ENCODE peak calls at places on chromosome 5, in nine cellular contexts. F is endothelial cell of umbilical vein, P is gastrocnemius medialis, H is heart left ventricle, S is tibial nerve, Z is stomach, L is H1, D is uterus, M is esophagus squamous epithelium. W is an unnamed sample.

GRCh38 chr5:142697356-142697807 is 11.5 kb upstream of the FGF1 start:
- DNase-seq in Z (no peak), P (peak; percentile 61), D (peak; percentile 75), H (peak; percentile 59), F (no peak), S (no peak), M (no peak), L (no peak), W (peak; percentile 44)

GRCh38 chr5:40436535-40437237 is 243.0 kb upstream of the PTGER4 start:
- DNase-seq in S (no peak), D (no peak), L (no peak), P (no peak), M (no peak), F (no peak), H (no peak), Z (no peak), W (no peak)

GRCh38 chr5:118891252-118891651 is 97.1 kb downstream of the DTWD2 start:
- DNase-seq in D (no peak), P (no peak), S (no peak), M (no peak), H (no peak), L (no peak), F (no peak), Z (no peak), W (no peak)

GRCh38 chr5:56012281-56012963 is 17.7 kb upstream of the IL6ST start:
- DNase-seq in P (no peak), S (no peak), F (peak; percentile 52), M (no peak), D (no peak), Z (peak; percentile 54), L (no peak), H (no peak), W (no peak)

GRCh38 chr5:72114629-72115028 is 7.4 kb downstream of the MAP1B start:
- DNase-seq in S (no peak), Z (no peak), M (no peak), D (no peak), H (no peak), F (peak; percentile 53), L (no peak), P (no peak), W (no peak)

GRCh38 chr5:51821697-51822096 is 438.4 kb downstream of the ISL1 start:
- DNase-seq in D (no peak), H (no peak), F (peak; percentile 88), S (no peak), L (no peak), Z (no peak), P (no peak), M (no peak), W (no peak)

GRCh38 chr5:74034738-74035137 is 408.7 kb downstream of the ARHGEF28 start:
- DNase-seq in L (no peak), M (no peak), P (no peak), H (no peak), F (no peak), D (no peak), S (no peak), Z (no peak), W (no peak)

GRCh38 chr5:28967848-28968247 is 1929.5 kb upstream of the CDH9 start:
- DNase-seq in F (no peak), M (no peak), P (no peak), S (no peak), H (no peak), D (no peak), Z (no peak), L (peak; percentile 51), W (no peak)

GRCh38 chr5:66829826-66830225 is 233.6 kb downstream of the MAST4 start:
- DNase-seq in F (peak; percentile 96), L (no peak), D (no peak), S (no peak), M (no peak), H (no peak), Z (no peak), P (no peak), W (no peak)

GRCh38 chr5:163434410-163434866 is 3.0 kb upstream of the CCNG1 start:
- DNase-seq in D (no peak), Z (peak; percentile 34), L (no peak), H (no peak), F (peak; percentile 80), M (no peak), P (no peak), S (no peak), W (no peak)

GRCh38 chr5:143648696-143649095 is 163.3 kb upstream of the HMHB1 start:
- DNase-seq in M (no peak), S (no peak), L (no peak), F (no peak), H (no peak), D (no peak), Z (no peak), P (no peak), W (no peak)

GRCh38 chr5:132496631-132497487 is 6.3 kb upstream of the IRF1 start:
- DNase-seq in D (peak; percentile 88), F (peak; percentile 86), S (peak; percentile 78), L (peak; percentile 92), H (peak; percentile 92), P (peak; percentile 58), M (peak; percentile 52), Z (peak; percentile 93), W (peak; percentile 88)
- TF ChIP-seq POLR2A in D (no peak), F (peak; percentile 27), S (peak; percentile 27), L (no peak), H (peak; percentile 18), P (peak; percentile 25), M (no peak), Z (no peak), W (no peak)

GRCh38 chr5:151106073-151106472 is 25.2 kb upstream of the TNIP1 start:
- DNase-seq in P (no peak), H (no peak), F (no peak), M (no peak), S (no peak), D (no peak), Z (no peak), L (no peak), W (no peak)

GRCh38 chr5:151107084-151107483 is 26.2 kb upstream of the TNIP1 start:
- DNase-seq in S (no peak), L (no peak), F (no peak), M (no peak), P (no peak), H (no peak), D (no peak), Z (peak; percentile 64), W (no peak)

GRCh38 chr5:151105561-151105960 is 24.7 kb upstream of the TNIP1 start:
- DNase-seq in P (no peak), L (no peak), D (no peak), S (no peak), F (no peak), Z (no peak), H (no peak), M (no peak), W (no peak)

GRCh38 chr5:151107738-151108520 is 27.1 kb upstream of the TNIP1 start:
- DNase-seq in F (no peak), S (no peak), Z (peak; percentile 83), H (peak; percentile 62), D (no peak), L (no peak), M (no peak), P (no peak), W (no peak)

GRCh38 chr5:151106509-151106908 is 25.7 kb upstream of the TNIP1 start:
- DNase-seq in H (no peak), S (no peak), P (no peak), M (no peak), F (no peak), L (no peak), D (no peak), Z (no peak), W (no peak)
- H3K27ac ChIP-seq in H (no peak overlapping the region), S (no peak overlapping the region), P (no peak overlapping the region), M (peak overlapping the region; percentile 21), F (no peak overlapping the region), L (no peak overlapping the region), D (peak overlapping the region; percentile 78), Z (peak overlapping the region; percentile 81), W (no peak overlapping the region)

DNA sequence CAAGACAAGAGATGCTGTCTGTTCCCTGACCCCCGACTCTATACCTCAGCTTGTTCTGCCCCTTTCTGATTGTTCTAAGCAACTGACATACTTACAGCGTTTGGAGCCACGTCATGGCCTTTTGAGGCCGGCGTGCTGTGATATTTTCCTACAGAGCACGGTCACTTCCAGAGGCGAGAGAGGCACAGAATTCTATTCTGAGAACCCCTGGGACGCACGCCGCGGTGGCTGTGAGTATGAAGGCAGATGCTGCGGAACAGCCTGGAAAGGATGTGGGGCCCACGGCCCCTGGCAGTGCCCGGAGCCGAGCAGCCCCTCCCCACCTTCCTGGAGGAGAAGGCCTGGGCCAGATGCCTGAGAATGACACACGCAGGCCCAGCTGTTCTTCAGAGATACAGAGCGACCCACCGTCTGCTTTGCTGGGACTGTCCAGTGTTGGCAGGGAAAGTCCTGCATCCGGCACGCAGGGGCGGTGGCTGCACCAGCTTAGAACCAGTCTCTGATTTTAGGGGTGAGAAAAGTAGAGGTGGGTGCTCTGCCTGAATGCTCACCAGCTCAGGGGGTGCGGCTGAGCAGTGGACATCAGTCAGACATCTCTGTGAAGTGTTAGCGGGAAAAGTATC is 116.6 kb upstream of the LPCAT1 start:
- DNase-seq in M (no peak), D (peak; percentile 3), Z (no peak), P (no peak), H (peak; percentile 9), L (no peak), F (no peak), S (no peak), W (no peak)
- H3K27me3 ChIP-seq in M (peaks cover 7% of the 10 kb centered on the region), D (peaks cover 8% of the 10 kb centered on the region), Z (peaks cover 26% of the 10 kb centered on the region), P (peaks cover 20% of the 10 kb centered on the region), H (peaks cover 22% of the 10 kb centered on the region), L (peaks cover 8% of the 10 kb centered on the region), F (peaks cover 12% of the 10 kb centered on the region), S (no peaks in the 10 kb centered on the region), W (no peaks in the 10 kb centered on the region)

GRCh38 chr5:134902071-134902801 is 2.7 kb upstream of the PCBD2 start:
- DNase-seq in H (no peak), L (no peak), Z (no peak), D (no peak), F (peak; percentile 16), S (no peak), P (no peak), M (no peak), W (no peak)

GRCh38 chr5:134906811-134907210 is 1.9 kb downstream of the PCBD2 start:
- DNase-seq in M (no peak), Z (no peak), L (no peak), S (no peak), F (no peak), H (no peak), D (no peak), P (no peak), W (no peak)

GRCh38 chr5:134905246-134905996 is 490 bp downstream of the PCBD2 start:
- DNase-seq in Z (peak; percentile 58), M (no peak), D (peak; percentile 49), S (peak; percentile 55), H (no peak), P (peak; percentile 57), F (peak; percentile 82), L (no peak), W (peak; percentile 56)

DNA sequence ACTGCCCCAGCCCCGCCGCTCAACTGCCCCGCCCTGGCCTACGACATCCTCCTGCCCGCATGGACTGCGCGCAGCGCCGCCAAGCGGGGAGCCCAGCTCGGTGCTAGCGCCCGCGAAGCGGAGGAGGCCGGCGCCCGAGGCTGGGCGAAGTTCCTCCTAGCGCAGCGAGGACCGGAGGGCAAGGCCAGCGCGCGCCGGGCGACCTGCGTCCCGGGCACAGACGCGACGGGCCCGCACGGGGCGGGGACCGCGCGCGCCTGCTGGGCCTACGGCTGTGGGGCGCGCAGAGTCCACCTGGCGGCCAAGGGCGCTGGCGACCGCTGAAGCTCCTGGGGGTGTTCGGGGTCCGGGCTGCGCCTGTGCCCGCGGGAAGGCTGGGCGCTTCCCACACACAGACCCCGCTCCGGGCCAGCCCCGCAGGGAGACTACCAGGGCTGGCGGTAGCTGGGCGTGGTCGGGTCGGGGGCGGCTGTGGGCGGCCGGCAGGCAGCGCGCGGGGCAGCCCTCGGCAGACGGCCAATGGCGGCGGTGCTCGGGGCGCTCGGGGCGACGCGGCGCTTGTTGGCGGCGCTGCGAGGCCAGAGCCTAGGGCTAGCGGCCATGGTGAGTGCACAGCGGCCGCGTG is at the start of gene PCBD2:
- DNase-seq in M (peak; percentile 53), D (peak; percentile 82), Z (peak; percentile 93), S (peak; percentile 82), L (peak; percentile 95), P (peak; percentile 80), H (peak; percentile 91), F (peak; percentile 90), W (peak; percentile 89)
- TF ChIP-seq POLR2A in M (no peak), D (peak; percentile 26), Z (no peak), S (peak; percentile 31), L (peak; percentile 75), P (peak; percentile 50), H (peak; percentile 54), F (peak; percentile 79), W (no peak)

W was measured in ovary.